ENCODE peak calls at places on chromosomes 3 and 15, in four cellular contexts. F, Z, T and Q are unnamed samples.

GRCh38 chr3:47381317-47382157 is 716 bp downstream of the PTPN23 start:
- DNase-seq in F (peak), Z (no peak), T (peak), Q (peak)

GRCh38 chr3:100899440-100900091 is 93.7 kb downstream of the ABI3BP start:
- DNase-seq in F (no peak), Z (no peak), T (peak), Q (no peak)

GRCh38 chr15:98923579-98923978 is 84.0 kb downstream of the PGPEP1L start:
- DNase-seq in F (no peak), Z (no peak), T (no peak), Q (no peak)

GRCh38 chr3:4416427-4416826 is 50.6 kb downstream of the SUMF1 start:
- DNase-seq in F (no peak), Z (no peak), T (no peak), Q (no peak)

GRCh38 chr15:101528108-101528916 is 38.8 kb upstream of the PCSK6 start:
- DNase-seq in F (peak), Z (peak), T (no peak), Q (no peak)

GRCh38 chr15:70140543-70141375 is 43.0 kb upstream of the TLE3 start:
- DNase-seq in F (peak), Z (peak), T (no peak), Q (no peak)

GRCh38 chr15:101337976-101338375 is 42.9 kb upstream of the SNRPA1 start:
- DNase-seq in F (no peak), Z (no peak), T (no peak), Q (no peak)

GRCh38 chr3:13093687-13094086 is 20.5 kb upstream of the IQSEC1 start:
- DNase-seq in F (no peak), Z (no peak), T (no peak), Q (no peak)

GRCh38 chr3:48440590-48440958 is 517 bp downstream of the TMA7 start:
- DNase-seq in F (no peak), Z (no peak), T (no peak), Q (peak)

GRCh38 chr3:183698318-183698731 is 728 bp downstream of the YEATS2 start:
- DNase-seq in F (no peak), Z (no peak), T (no peak), Q (peak)

GRCh38 chr15:64558460-64559179 is 98.2 kb downstream of the ZNF609 start:
- DNase-seq in F (no peak), Z (no peak), T (no peak), Q (no peak)

GRCh38 chr3:50299929-50300680 is 900 bp upstream of the HYAL3 start:
- DNase-seq in F (no peak), Z (no peak), T (no peak), Q (no peak)

GRCh38 chr3:195005759-195006555 is 265.0 kb downstream of the XXYLT1 start:
- DNase-seq in F (no peak), Z (no peak), T (no peak), Q (no peak)

GRCh38 chr3:175149675-175150074 is 290.5 kb downstream of the NAALADL2 start:
- DNase-seq in F (peak), Z (no peak), T (peak), Q (no peak)

GRCh38 chr3:193828477-193828876 is 235.5 kb downstream of the OPA1 start:
- DNase-seq in F (no peak), Z (no peak), T (no peak), Q (no peak)

GRCh38 chr3:133747373-133747772 is 1.2 kb downstream of the TF start:
- DNase-seq in F (no peak), Z (no peak), T (no peak), Q (no peak)

GRCh38 chr15:62477929-62478328 is 312.8 kb upstream of the C2CD4B start:
- DNase-seq in F (no peak), Z (no peak), T (no peak), Q (no peak)

GRCh38 chr15:58770519-58770856 is 614 bp upstream of the MINDY2 start:
- DNase-seq in F (no peak), Z (no peak), T (no peak), Q (no peak)

GRCh38 chr3:19348929-19349564 is 200.7 kb downstream of the KCNH8 start:
- DNase-seq in F (peak), Z (no peak), T (no peak), Q (peak)

GRCh38 chr15:73982251-73982962 is 9.7 kb downstream of the STOML1 start:
- DNase-seq in F (no peak), Z (no peak), T (no peak), Q (no peak)

GRCh38 chr3:128482175-128482856 is 10.7 kb downstream of the GATA2 start:
- DNase-seq in F (no peak), Z (no peak), T (no peak), Q (peak)

GRCh38 chr3:195836736-195837135 is 25.0 kb upstream of the MUC4 start:
- DNase-seq in F (no peak), Z (no peak), T (no peak), Q (no peak)

GRCh38 chr3:127535901-127536817 is 54.4 kb downstream of the TPRA1 start:
- DNase-seq in F (no peak), Z (no peak), T (no peak), Q (no peak)

GRCh38 chr15:99467338-99467720 is 98.5 kb upstream of the MEF2A start:
- DNase-seq in F (no peak), Z (no peak), T (no peak), Q (no peak)

GRCh38 chr15:68375191-68375631 is 56.8 kb downstream of the ITGA11 start:
- DNase-seq in F (no peak), Z (peak), T (no peak), Q (no peak)

GRCh38 chr15:77060560-77060959 is 10.3 kb downstream of the TSPAN3 start:
- DNase-seq in F (no peak), Z (no peak), T (no peak), Q (no peak)

GRCh38 chr15:43225201-43225949 is 4.6 kb upstream of the EPB42 start:
- DNase-seq in F (peak), Z (no peak), T (peak), Q (peak)

GRCh38 chr15:85329561-85330421 is 50.6 kb upstream of the AKAP13 start:
- DNase-seq in F (no peak), Z (no peak), T (peak), Q (peak)

GRCh38 chr3:69011331-69011730 is 2.2 kb downstream of the EOGT start:
- DNase-seq in F (no peak), Z (no peak), T (no peak), Q (no peak)

GRCh38 chr15:95884276-95884675 is 446.2 kb upstream of the NR2F2 start:
- DNase-seq in F (no peak), Z (no peak), T (no peak), Q (no peak)

GRCh38 chr3:134392336-134392983 is 18.2 kb upstream of the AMOTL2 start:
- DNase-seq in F (no peak), Z (no peak), T (no peak), Q (no peak)

GRCh38 chr15:71137138-71137518 is 21.9 kb downstream of the THSD4 start:
- DNase-seq in F (no peak), Z (no peak), T (no peak), Q (no peak)

GRCh38 chr15:40500584-40501330 is 30.0 kb downstream of the CHST14 start:
- DNase-seq in F (no peak), Z (no peak), T (no peak), Q (no peak)

GRCh38 chr15:81312790-81313543 is 11.0 kb downstream of the STARD5 start:
- DNase-seq in F (no peak), Z (no peak), T (no peak), Q (no peak)

GRCh38 chr15:40069178-40070165 is 30.5 kb upstream of the SRP14 start:
- DNase-seq in F (peak), Z (peak), T (no peak), Q (peak)

GRCh38 chr15:70535071-70535954 is 228.0 kb downstream of the UACA start:
- DNase-seq in F (no peak), Z (peak), T (no peak), Q (no peak)

GRCh38 chr3:147654827-147655226 is 245.7 kb downstream of the ZIC1 start:
- DNase-seq in F (no peak), Z (no peak), T (no peak), Q (no peak)

GRCh38 chr3:136856665-136857064 is 5.3 kb upstream of the NCK1 start:
- DNase-seq in F (no peak), Z (no peak), T (no peak), Q (no peak)

GRCh38 chr3:128489860-128490649 is 2.9 kb downstream of the GATA2 start:
- DNase-seq in F (peak), Z (peak), T (no peak), Q (no peak)

GRCh38 chr3:111998661-111999641 is at the start of gene TAGLN3:
- DNase-seq in F (no peak), Z (peak), T (no peak), Q (peak)
- TF ChIP-seq TCF12 in F (no peak), Z (no peak), T (no peak), Q (no peak)

GRCh38 chr3:30639937-30640336 is 33.5 kb downstream of the TGFBR2 start:
- DNase-seq in F (no peak), Z (no peak), T (peak), Q (no peak)
- TF ChIP-seq TCF12 in F (no peak), Z (no peak), T (no peak), Q (no peak)

GRCh38 chr3:23201154-23201838 is 1.8 kb upstream of the UBE2E2 start:
- DNase-seq in F (no peak), Z (no peak), T (no peak), Q (no peak)

GRCh38 chr3:23203651-23204111 is 554 bp downstream of the UBE2E2 start:
- DNase-seq in F (no peak), Z (peak), T (no peak), Q (peak)

GRCh38 chr3:23206371-23206770 is 3.2 kb downstream of the UBE2E2 start:
- DNase-seq in F (no peak), Z (no peak), T (no peak), Q (no peak)

GRCh38 chr3:23202203-23202920 is 765 bp upstream of the UBE2E2 start:
- DNase-seq in F (no peak), Z (peak), T (no peak), Q (no peak)

GRCh38 chr3:23202921-23203650 is at the start of gene UBE2E2:
- DNase-seq in F (no peak), Z (peak), T (no peak), Q (peak)
- TF ChIP-seq TCF12 in F (no peak), Z (no peak), T (no peak), Q (no peak)

DNA sequence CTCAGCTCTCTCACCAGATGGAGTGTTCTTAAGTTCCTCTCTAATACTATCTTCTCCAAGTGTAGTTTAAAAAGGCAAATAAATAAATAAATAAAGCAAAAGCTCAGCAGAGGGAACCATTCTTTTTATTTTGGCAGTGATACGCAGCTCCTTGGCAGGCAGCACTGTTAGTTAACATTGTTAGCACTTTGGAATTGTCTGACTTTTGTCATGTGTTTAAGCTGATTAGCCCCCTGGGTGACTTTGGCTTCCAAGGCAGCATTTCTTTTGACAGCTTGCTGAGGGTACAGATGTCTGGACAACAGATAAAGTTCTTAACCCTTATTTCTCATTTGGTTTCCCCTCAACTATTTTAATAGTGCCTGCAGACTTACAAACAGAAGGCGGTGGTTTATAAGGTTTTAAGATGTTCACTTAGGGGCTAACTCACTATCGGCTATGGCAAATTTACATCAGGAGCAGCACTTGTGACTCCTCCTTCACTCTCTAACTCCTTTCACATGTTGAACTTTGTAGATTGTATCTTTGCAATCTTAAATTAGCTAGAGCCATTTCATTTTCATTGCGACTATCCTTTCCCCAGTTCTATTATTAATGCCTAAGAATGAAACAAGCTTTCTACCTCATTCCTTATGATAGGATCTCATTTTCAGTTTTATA is 213.4 kb downstream of the ZBBX start:
- DNase-seq in F (no peak), Z (no peak), T (no peak), Q (no peak)
- TF ChIP-seq TCF12 in F (no peak), Z (no peak), T (no peak), Q (no peak)

DNA sequence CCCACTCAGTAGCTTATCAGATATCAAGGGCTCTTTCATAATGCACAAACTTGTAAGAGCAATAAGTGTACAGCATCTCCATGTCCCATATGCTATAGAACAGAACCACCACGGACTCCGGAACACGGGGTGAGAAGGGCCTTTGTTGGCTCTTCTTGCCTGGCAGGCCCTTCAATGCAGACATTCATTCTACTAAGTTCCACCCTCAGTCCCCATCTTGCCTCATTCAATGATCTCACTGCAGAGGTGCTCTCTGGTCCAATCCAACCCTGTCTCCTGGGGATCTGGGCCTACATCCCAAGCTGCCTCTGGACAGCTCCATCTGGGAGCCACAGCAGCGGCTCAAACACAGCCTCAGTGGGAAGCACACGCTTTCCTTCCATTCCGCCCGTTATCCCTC is 16.8 kb downstream of the HACD2 start:
- DNase-seq in F (no peak), Z (no peak), T (no peak), Q (no peak)
- TF ChIP-seq TCF12 in F (no peak), Z (no peak), T (no peak), Q (no peak)

GRCh38 chr3:176522436-176522835 is 674.8 kb downstream of the TBL1XR1 start:
- DNase-seq in F (no peak), Z (no peak), T (no peak), Q (no peak)

GRCh38 chr3:176521531-176522175 is 675.6 kb downstream of the TBL1XR1 start:
- DNase-seq in F (no peak), Z (no peak), T (no peak), Q (no peak)

GRCh38 chr3:176526194-176526593 is 671.1 kb downstream of the TBL1XR1 start:
- DNase-seq in F (no peak), Z (no peak), T (no peak), Q (no peak)

GRCh38 chr3:176523114-176523513 is 674.2 kb downstream of the TBL1XR1 start:
- DNase-seq in F (no peak), Z (no peak), T (no peak), Q (no peak)

DNA sequence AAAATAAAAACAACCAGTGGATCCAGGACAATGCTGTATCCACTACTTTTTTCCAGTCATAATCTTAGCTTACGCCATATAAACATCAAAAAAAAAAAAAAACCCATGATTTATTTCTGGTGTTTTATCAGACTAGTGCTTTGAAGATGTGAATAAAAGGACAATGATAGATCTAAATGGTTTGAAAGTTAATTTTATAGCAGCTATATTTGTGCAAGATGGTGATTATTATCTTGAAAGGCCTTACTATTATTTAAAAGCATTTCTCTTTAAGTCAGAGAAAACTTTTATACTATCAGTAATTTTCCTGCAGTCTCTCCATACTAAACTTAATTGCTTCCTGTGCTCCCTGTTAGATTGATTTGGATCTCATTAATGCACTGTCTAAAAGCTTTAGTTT is 670.3 kb downstream of the TBL1XR1 start:
- DNase-seq in F (no peak), Z (no peak), T (no peak), Q (peak)
- TF ChIP-seq TCF12 in F (no peak), Z (no peak), T (no peak), Q (no peak)

GRCh38 chr3:149305376-149305775 is 28.1 kb downstream of the TM4SF18 start:
- DNase-seq in F (no peak), Z (no peak), T (no peak), Q (no peak)

GRCh38 chr3:149310796-149311534 is 22.5 kb downstream of the TM4SF18 start:
- DNase-seq in F (no peak), Z (no peak), T (no peak), Q (no peak)

GRCh38 chr3:149307435-149307783 is 26.0 kb downstream of the TM4SF18 start:
- DNase-seq in F (no peak), Z (no peak), T (no peak), Q (no peak)

GRCh38 chr3:149306751-149307434 is 26.5 kb downstream of the TM4SF18 start:
- DNase-seq in F (no peak), Z (no peak), T (no peak), Q (no peak)
- TF ChIP-seq TCF12 in F (no peak), Z (no peak), T (no peak), Q (no peak)

DNA sequence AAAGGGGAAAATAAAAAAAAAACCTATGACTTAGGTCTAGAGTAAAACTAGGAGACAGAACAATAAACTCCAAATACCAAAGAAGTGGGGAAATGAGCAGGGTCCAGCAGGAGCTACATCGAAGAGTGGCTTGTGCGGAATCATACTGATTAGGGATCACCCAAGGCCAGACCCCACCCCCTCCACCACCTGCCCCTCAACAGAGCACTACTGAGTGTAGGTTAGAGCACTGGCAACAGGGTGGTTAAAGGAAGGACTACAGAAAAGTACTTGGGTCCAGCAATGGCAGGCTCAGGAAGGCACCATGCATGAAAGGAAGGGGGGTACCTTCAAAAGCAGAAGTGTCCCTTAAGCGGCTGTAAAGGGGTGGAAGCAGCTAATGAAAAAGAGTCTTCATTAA is 96.2 kb downstream of the UBE3A start:
- DNase-seq in F (no peak), Z (no peak), T (no peak), Q (no peak)
- TF ChIP-seq TCF12 in F (no peak), Z (no peak), T (no peak), Q (no peak)